ENCODE peak calls at places on chromosomes 12 and 14, in six cellular contexts. One of them, this sample, is unnamed.

GRCh38 chr12:26473291-26473690 is 277.9 kb downstream of the SSPN start:
- DNase-seq in mammary epithelial cell: peak
- DNase-seq in HCT116: no peak
- DNase-seq in neural progenitor cell: no peak
- DNase-seq in fibroblast of lung: no peak
- DNase-seq in GM23338: no peak
- DNase-seq in this sample: peak

GRCh38 chr14:65412881-65413738 is 580 bp downstream of the FUT8 start:
- DNase-seq in GM23338: peak
- DNase-seq in neural progenitor cell: peak
- DNase-seq in HCT116: no peak
- DNase-seq in fibroblast of lung: peak
- DNase-seq in mammary epithelial cell: peak
- DNase-seq in this sample: peak

GRCh38 chr12:132099739-132100138 is 44.4 kb downstream of the DDX51 start:
- DNase-seq in fibroblast of lung: no peak
- DNase-seq in GM23338: no peak
- DNase-seq in HCT116: no peak
- DNase-seq in mammary epithelial cell: no peak
- DNase-seq in neural progenitor cell: no peak
- DNase-seq in this sample: no peak

GRCh38 chr12:91603060-91603459 is 420.4 kb upstream of the DCN start:
- DNase-seq in mammary epithelial cell: peak
- DNase-seq in fibroblast of lung: peak
- DNase-seq in HCT116: no peak
- DNase-seq in GM23338: no peak
- DNase-seq in neural progenitor cell: no peak
- DNase-seq in this sample: no peak

GRCh38 chr12:1859643-1860042 is 39.3 kb downstream of the LRTM2 start:
- DNase-seq in mammary epithelial cell: peak
- DNase-seq in HCT116: no peak
- DNase-seq in neural progenitor cell: no peak
- DNase-seq in fibroblast of lung: no peak
- DNase-seq in GM23338: no peak
- DNase-seq in this sample: no peak

GRCh38 chr12:68501226-68501625 is 109.5 kb upstream of the RAP1B start:
- DNase-seq in GM23338: no peak
- DNase-seq in HCT116: no peak
- DNase-seq in neural progenitor cell: no peak
- DNase-seq in mammary epithelial cell: no peak
- DNase-seq in fibroblast of lung: no peak
- DNase-seq in this sample: no peak

GRCh38 chr14:58299665-58300202 is 1.4 kb downstream of the ARID4A start:
- DNase-seq in HCT116: no peak
- DNase-seq in mammary epithelial cell: peak
- DNase-seq in fibroblast of lung: no peak
- DNase-seq in neural progenitor cell: peak
- DNase-seq in GM23338: peak
- DNase-seq in this sample: peak

GRCh38 chr12:20142956-20143355 is 225.4 kb upstream of the PDE3A start:
- DNase-seq in GM23338: peak
- DNase-seq in HCT116: no peak
- DNase-seq in fibroblast of lung: no peak
- DNase-seq in neural progenitor cell: no peak
- DNase-seq in mammary epithelial cell: no peak
- DNase-seq in this sample: no peak

GRCh38 chr14:57266060-57266459 is 2.6 kb downstream of the EXOC5 start:
- DNase-seq in neural progenitor cell: no peak
- DNase-seq in HCT116: no peak
- DNase-seq in GM23338: peak
- DNase-seq in fibroblast of lung: peak
- DNase-seq in mammary epithelial cell: no peak
- DNase-seq in this sample: no peak

GRCh38 chr14:22553445-22553844 is 35.6 kb downstream of the DAD1 start:
- DNase-seq in neural progenitor cell: no peak
- DNase-seq in mammary epithelial cell: no peak
- DNase-seq in fibroblast of lung: no peak
- DNase-seq in HCT116: no peak
- DNase-seq in GM23338: no peak
- DNase-seq in this sample: no peak

GRCh38 chr14:72186461-72187035 is 254.3 kb downstream of the RGS6 start:
- DNase-seq in mammary epithelial cell: no peak
- DNase-seq in HCT116: no peak
- DNase-seq in GM23338: no peak
- DNase-seq in neural progenitor cell: no peak
- DNase-seq in fibroblast of lung: no peak
- DNase-seq in this sample: no peak

GRCh38 chr12:46892034-46892705 is 66.4 kb upstream of the SLC38A4 start:
- DNase-seq in fibroblast of lung: no peak
- DNase-seq in HCT116: no peak
- DNase-seq in neural progenitor cell: no peak
- DNase-seq in mammary epithelial cell: no peak
- DNase-seq in GM23338: no peak
- DNase-seq in this sample: no peak

GRCh38 chr12:108468149-108468968 is 46.7 kb upstream of the FICD start:
- DNase-seq in GM23338: peak
- DNase-seq in mammary epithelial cell: peak
- DNase-seq in HCT116: no peak
- DNase-seq in neural progenitor cell: peak
- DNase-seq in fibroblast of lung: peak
- DNase-seq in this sample: peak

GRCh38 chr14:89549381-89550102 is 132.5 kb upstream of the FOXN3 start:
- DNase-seq in fibroblast of lung: no peak
- DNase-seq in HCT116: no peak
- DNase-seq in neural progenitor cell: peak
- DNase-seq in mammary epithelial cell: no peak
- DNase-seq in GM23338: peak
- DNase-seq in this sample: no peak

GRCh38 chr14:23070262-23071129 is 13.2 kb upstream of the CDH24 start:
- DNase-seq in HCT116: no peak
- DNase-seq in mammary epithelial cell: no peak
- DNase-seq in GM23338: no peak
- DNase-seq in neural progenitor cell: no peak
- DNase-seq in fibroblast of lung: no peak
- DNase-seq in this sample: peak

GRCh38 chr12:26452511-26452910 is 257.1 kb downstream of the SSPN start:
- DNase-seq in GM23338: no peak
- DNase-seq in HCT116: no peak
- DNase-seq in neural progenitor cell: no peak
- DNase-seq in fibroblast of lung: no peak
- DNase-seq in mammary epithelial cell: no peak
- DNase-seq in this sample: no peak

GRCh38 chr12:53325539-53326061 is 4.2 kb upstream of the AAAS start:
- DNase-seq in neural progenitor cell: peak
- DNase-seq in fibroblast of lung: no peak
- DNase-seq in HCT116: no peak
- DNase-seq in mammary epithelial cell: no peak
- DNase-seq in GM23338: peak
- DNase-seq in this sample: peak

DNA sequence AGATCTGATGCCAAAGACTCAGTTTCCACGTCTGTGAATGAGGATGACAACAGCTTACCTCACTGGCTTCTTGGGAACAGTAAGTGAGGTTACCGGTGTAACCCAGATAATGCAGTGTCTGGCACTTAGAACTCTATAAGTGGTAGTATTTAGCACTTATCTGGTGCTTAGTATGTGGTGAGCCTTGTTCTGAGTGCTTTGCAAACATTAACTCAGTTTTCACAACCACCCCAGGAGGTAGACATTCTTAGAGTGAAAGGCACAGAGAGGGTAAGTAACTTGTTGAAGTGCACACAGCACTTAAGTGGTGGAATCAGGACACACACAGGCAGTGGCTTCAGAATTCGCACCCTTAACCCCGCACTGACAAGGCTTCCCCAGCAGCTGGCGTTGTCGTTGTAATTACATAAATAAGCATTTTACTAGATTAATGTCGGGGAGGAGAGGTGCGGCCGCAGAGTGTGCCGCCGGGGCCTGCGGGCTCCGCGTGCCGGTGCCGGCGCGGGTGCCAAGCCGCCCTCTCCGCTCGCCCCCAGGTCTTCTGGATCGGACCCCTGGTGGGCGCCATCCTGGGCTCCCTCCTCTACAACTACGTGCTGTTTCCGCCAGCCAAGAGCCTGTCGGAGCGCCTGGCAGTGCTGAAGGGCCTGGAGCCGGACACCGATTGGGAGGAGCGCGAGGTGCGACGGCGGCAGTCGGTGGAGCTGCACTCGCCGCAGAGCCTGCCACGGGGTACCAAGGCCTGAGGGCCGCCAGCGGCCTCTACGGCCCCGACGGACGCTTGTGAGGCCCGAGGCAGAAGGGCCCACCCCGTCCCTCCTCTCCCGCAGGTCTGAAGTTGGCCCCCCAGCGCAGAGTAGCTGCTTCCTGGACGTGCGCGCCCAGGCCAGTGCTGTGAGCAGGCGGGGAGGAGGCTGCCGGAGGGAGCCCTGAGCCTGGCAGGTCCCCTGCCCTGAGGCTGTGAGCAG is 4.6 kb downstream of the AQP2 start:
- DNase-seq in neural progenitor cell: no peak
- DNase-seq in HCT116: no peak
- DNase-seq in GM23338: peak
- DNase-seq in mammary epithelial cell: no peak
- DNase-seq in fibroblast of lung: no peak
- DNase-seq in this sample: peak
- H3K4me2 ChIP-seq in neural progenitor cell: no peak
- H3K4me2 ChIP-seq in HCT116: no peak
- H3K4me2 ChIP-seq in GM23338: peak
- H3K4me2 ChIP-seq in mammary epithelial cell: no peak
- H3K4me2 ChIP-seq in fibroblast of lung: no peak
- H3K4me2 ChIP-seq in this sample: peak

GRCh38 chr14:73851567-73852382 is at the start of gene PTGR2:
- DNase-seq in fibroblast of lung: peak
- DNase-seq in HCT116: peak
- DNase-seq in neural progenitor cell: peak
- DNase-seq in mammary epithelial cell: peak
- DNase-seq in GM23338: peak
- DNase-seq in this sample: peak
- H3K4me3 ChIP-seq in fibroblast of lung: peak
- H3K4me3 ChIP-seq in HCT116: peak
- H3K4me3 ChIP-seq in neural progenitor cell: peak
- H3K4me3 ChIP-seq in mammary epithelial cell: peak
- H3K4me3 ChIP-seq in GM23338: peak
- H3K4me3 ChIP-seq in this sample: peak

DNA sequence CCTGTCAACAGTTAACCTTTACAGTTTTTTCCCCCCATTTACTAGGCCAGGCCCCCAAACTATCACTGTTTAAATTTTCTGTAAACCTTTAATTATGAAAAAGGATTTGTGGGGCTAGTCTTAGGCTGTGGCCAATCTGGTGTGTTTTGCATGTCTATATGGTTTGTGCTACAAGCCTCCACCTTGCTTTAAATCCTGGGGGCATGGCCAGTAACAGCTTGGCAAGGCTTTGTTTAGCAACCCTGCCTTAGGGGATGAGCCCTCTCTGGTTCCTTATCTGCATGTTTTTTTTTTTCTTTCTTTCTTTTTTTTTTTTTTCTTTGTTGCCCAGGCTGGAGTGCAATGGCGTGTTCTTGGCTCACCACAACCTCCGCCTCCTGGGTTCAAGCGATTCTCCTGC is 102.7 kb downstream of the KCNMB4 start:
- DNase-seq in HCT116: no peak
- DNase-seq in GM23338: no peak
- DNase-seq in neural progenitor cell: no peak
- DNase-seq in mammary epithelial cell: no peak
- DNase-seq in fibroblast of lung: no peak
- DNase-seq in this sample: peak
- H3K4me2 ChIP-seq in HCT116: peak
- H3K4me2 ChIP-seq in GM23338: no peak
- H3K4me2 ChIP-seq in neural progenitor cell: no peak
- H3K4me2 ChIP-seq in mammary epithelial cell: no peak
- H3K4me2 ChIP-seq in fibroblast of lung: no peak
- H3K4me2 ChIP-seq in this sample: peak

DNA sequence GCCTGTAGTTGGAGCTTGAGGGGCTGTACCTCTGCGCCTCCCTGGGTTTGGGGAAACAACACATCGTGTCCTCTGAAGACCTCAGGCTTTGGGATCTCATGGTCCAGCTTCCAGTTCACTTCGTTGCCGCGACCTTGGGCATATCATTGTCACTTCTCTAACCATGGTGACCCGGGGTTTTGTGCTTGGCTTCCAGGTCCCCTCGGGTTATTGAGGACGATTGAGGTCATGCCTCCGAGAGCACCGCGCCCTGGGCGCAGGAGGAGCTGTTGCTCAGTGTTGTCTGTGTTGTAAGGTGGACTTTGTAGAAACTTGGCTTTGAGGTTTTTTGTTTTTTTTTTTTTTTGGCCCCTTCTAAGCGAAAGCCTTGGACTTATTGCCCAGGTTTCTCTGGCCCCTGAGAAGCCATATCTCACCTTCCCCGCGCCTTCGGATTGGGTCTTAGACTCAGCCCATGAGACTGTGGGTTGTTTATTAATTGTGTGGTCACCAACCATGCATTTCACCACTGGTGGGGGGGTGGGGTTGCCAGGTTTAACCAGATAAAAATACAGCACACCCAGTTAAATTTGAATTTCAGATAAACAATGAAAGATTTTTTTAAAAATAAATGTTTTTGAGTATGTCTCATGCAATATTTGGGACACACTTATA is 2.6 kb downstream of the BCL7A start:
- DNase-seq in neural progenitor cell: no peak
- DNase-seq in mammary epithelial cell: peak
- DNase-seq in GM23338: peak
- DNase-seq in fibroblast of lung: no peak
- DNase-seq in HCT116: no peak
- DNase-seq in this sample: peak
- H3K4me3 ChIP-seq in neural progenitor cell: peak
- H3K4me3 ChIP-seq in mammary epithelial cell: peak
- H3K4me3 ChIP-seq in GM23338: peak
- H3K4me3 ChIP-seq in fibroblast of lung: no peak
- H3K4me3 ChIP-seq in HCT116: no peak
- H3K4me3 ChIP-seq in this sample: peak

GRCh38 chr14:97359391-97359790 is 562.2 kb downstream of the VRK1 start:
- DNase-seq in mammary epithelial cell: no peak
- DNase-seq in GM23338: no peak
- DNase-seq in neural progenitor cell: no peak
- DNase-seq in fibroblast of lung: no peak
- DNase-seq in HCT116: no peak
- DNase-seq in this sample: no peak
- H3K4me2 ChIP-seq in mammary epithelial cell: no peak
- H3K4me2 ChIP-seq in GM23338: no peak
- H3K4me2 ChIP-seq in neural progenitor cell: no peak
- H3K4me2 ChIP-seq in fibroblast of lung: no peak
- H3K4me2 ChIP-seq in HCT116: no peak
- H3K4me2 ChIP-seq in this sample: no peak

GRCh38 chr14:59464651-59465569 is at the start of gene GPR135:
- DNase-seq in neural progenitor cell: peak
- DNase-seq in fibroblast of lung: peak
- DNase-seq in mammary epithelial cell: peak
- DNase-seq in GM23338: peak
- DNase-seq in HCT116: no peak
- DNase-seq in this sample: peak
- H3K4me3 ChIP-seq in neural progenitor cell: peak
- H3K4me3 ChIP-seq in fibroblast of lung: peak
- H3K4me3 ChIP-seq in mammary epithelial cell: peak
- H3K4me3 ChIP-seq in GM23338: peak
- H3K4me3 ChIP-seq in HCT116: no peak
- H3K4me3 ChIP-seq in this sample: peak

This sample was measured in Karpas-422.